ENCODE peak calls at places on chromosomes 6 and 20, in seven cellular contexts. N, I, C, J, A, D and X are unnamed samples.
A peak's percentile ranks its signal among the peaks of the same experiment; 100 is the strongest.

GRCh38 chr20:5001174-5002076 is at the start of gene SLC23A2:
- DNase-seq in N (peak; percentile 40), I (no peak), C (peak; percentile 67), J (no peak), A (peak; percentile 35), D (no peak), X (peak; percentile 68)

GRCh38 chr6:116309001-116309400 is 29.3 kb upstream of the TSPYL1 start:
- DNase-seq in N (no peak), I (no peak), C (no peak), J (no peak), A (no peak), D (no peak), X (no peak)

GRCh38 chr6:166441641-166442078 is 58.9 kb upstream of the MPC1 start:
- DNase-seq in N (no peak), I (no peak), C (no peak), J (no peak), A (no peak), D (no peak), X (no peak)

GRCh38 chr6:85911067-85911466 is 268.4 kb upstream of the SYNCRIP start:
- DNase-seq in N (no peak), I (no peak), C (no peak), J (no peak), A (no peak), D (no peak), X (no peak)

GRCh38 chr6:37940074-37940847 is 120.7 kb downstream of the ZFAND3 start:
- DNase-seq in N (peak; percentile 20), I (no peak), C (no peak), J (peak; percentile 25), A (no peak), D (peak; percentile 75), X (no peak)

GRCh38 chr20:51365670-51366069 is 176.8 kb downstream of the NFATC2 start:
- DNase-seq in N (no peak), I (no peak), C (no peak), J (no peak), A (peak; percentile 61), D (peak; percentile 92), X (no peak)

GRCh38 chr6:82954937-82955577 is 110.6 kb downstream of the UBE3D start:
- DNase-seq in N (no peak), I (no peak), C (no peak), J (no peak), A (peak; percentile 3), D (peak; percentile 91), X (no peak)

GRCh38 chr20:31717478-31717946 is 5.2 kb downstream of the BCL2L1 start:
- DNase-seq in N (no peak), I (no peak), C (no peak), J (no peak), A (no peak), D (no peak), X (peak; percentile 39)

GRCh38 chr6:168265827-168266815 is 53.5 kb downstream of the DACT2 start:
- DNase-seq in N (no peak), I (peak; percentile 39), C (no peak), J (no peak), A (no peak), D (no peak), X (no peak)

GRCh38 chr20:25000268-25000801 is 7.8 kb upstream of the APMAP start:
- DNase-seq in N (peak; percentile 69), I (peak; percentile 84), C (peak; percentile 71), J (peak; percentile 65), A (peak; percentile 57), D (peak; percentile 44), X (no peak)

GRCh38 chr6:10763006-10763405 is 15.4 kb downstream of the TMEM14B start:
- DNase-seq in N (no peak), I (no peak), C (peak; percentile 66), J (no peak), A (no peak), D (peak; percentile 82), X (no peak)

GRCh38 chr6:16755544-16755943 is 5.7 kb downstream of the ATXN1 start:
- DNase-seq in N (no peak), I (no peak), C (no peak), J (no peak), A (no peak), D (no peak), X (no peak)

GRCh38 chr6:158285321-158285960 is 26.8 kb upstream of the TULP4 start:
- DNase-seq in N (no peak), I (no peak), C (no peak), J (no peak), A (no peak), D (peak; percentile 20), X (no peak)

GRCh38 chr20:4234128-4234527 is 218.8 kb upstream of the RNF24 start:
- DNase-seq in N (peak; percentile 47), I (no peak), C (peak; percentile 65), J (no peak), A (no peak), D (peak; percentile 76), X (no peak)

GRCh38 chr20:24547967-24548366 is 78.5 kb downstream of the SYNDIG1 start:
- DNase-seq in N (no peak), I (no peak), C (no peak), J (no peak), A (no peak), D (no peak), X (no peak)

GRCh38 chr6:65299236-65299635 is 407.8 kb downstream of the EYS start:
- DNase-seq in N (no peak), I (no peak), C (no peak), J (no peak), A (no peak), D (no peak), X (no peak)

GRCh38 chr20:37430778-37431460 is 85.0 kb downstream of the SRC start:
- DNase-seq in N (no peak), I (no peak), C (no peak), J (no peak), A (no peak), D (no peak), X (no peak)

GRCh38 chr6:145015739-145016558 is 719.4 kb downstream of the EPM2A start:
- DNase-seq in N (no peak), I (no peak), C (no peak), J (no peak), A (peak; percentile 24), D (peak; percentile 97), X (peak; percentile 5)

GRCh38 chr6:166483556-166484250 is 101.0 kb upstream of the MPC1 start:
- DNase-seq in N (no peak), I (no peak), C (no peak), J (no peak), A (no peak), D (no peak), X (no peak)

GRCh38 chr20:54132612-54133433 is 41.0 kb downstream of the CYP24A1 start:
- DNase-seq in N (peak; percentile 29), I (no peak), C (no peak), J (peak; percentile 62), A (peak; percentile 41), D (peak; percentile 98), X (no peak)

GRCh38 chr20:22681591-22682248 is 97.3 kb upstream of the FOXA2 start:
- DNase-seq in N (no peak), I (no peak), C (no peak), J (no peak), A (no peak), D (no peak), X (no peak)

GRCh38 chr20:40110241-40110910 is 578.7 kb downstream of the MAFB start:
- DNase-seq in N (peak; percentile 14), I (no peak), C (no peak), J (peak; percentile 45), A (no peak), D (no peak), X (no peak)

GRCh38 chr6:156390621-156391378 is 386.4 kb upstream of the ARID1B start:
- DNase-seq in N (no peak), I (no peak), C (no peak), J (no peak), A (no peak), D (no peak), X (no peak)

GRCh38 chr6:24930386-24930785 is 5.4 kb downstream of the RIPOR2 start:
- DNase-seq in N (peak; percentile 26), I (no peak), C (no peak), J (no peak), A (no peak), D (peak; percentile 85), X (no peak)

GRCh38 chr6:63943826-63944225 is 308.2 kb downstream of the PHF3 start:
- DNase-seq in N (no peak), I (no peak), C (no peak), J (no peak), A (no peak), D (no peak), X (no peak)

GRCh38 chr6:38501931-38502330 is 137.8 kb downstream of the BTBD9 start:
- DNase-seq in N (no peak), I (no peak), C (no peak), J (no peak), A (no peak), D (no peak), X (no peak)

GRCh38 chr20:24608926-24609667 is 139.7 kb downstream of the SYNDIG1 start:
- DNase-seq in N (no peak), I (no peak), C (no peak), J (no peak), A (no peak), D (peak; percentile 13), X (no peak)

DNA sequence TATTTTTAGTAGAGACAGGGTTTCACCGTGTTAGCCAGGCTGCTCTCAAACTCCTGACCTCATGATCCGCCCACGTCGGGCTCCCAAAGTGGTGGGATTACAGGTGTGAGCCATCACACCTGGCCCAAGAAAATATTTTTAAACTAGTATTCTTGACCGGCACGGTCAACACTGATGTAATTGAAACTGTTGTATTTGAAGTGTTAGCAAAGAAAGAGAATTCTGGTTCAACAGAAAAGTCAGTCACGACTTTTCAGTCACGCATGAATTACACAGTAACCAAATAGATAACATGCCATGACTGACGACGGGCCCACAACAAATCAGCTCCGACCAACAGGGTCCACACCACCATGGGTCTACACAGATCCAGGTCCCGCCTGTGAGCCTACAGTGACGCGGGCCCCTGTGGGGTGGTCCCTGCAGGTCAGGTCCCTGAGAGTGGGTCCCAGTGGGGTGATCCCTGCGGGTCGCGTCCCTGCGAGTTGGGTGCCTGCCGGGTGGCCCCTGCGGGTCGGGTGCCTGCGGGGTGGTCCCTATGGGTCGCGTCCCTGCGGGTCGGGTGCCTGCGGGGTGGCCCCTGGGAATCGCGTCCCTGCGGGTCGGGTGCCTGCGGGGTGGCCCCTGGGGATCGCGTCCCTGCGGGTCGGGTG is 1.0 kb downstream of the GMEB2 start:
- DNase-seq in N (peak; percentile 36), I (no peak), C (peak; percentile 65), J (no peak), A (no peak), D (peak; percentile 17), X (no peak)
- TF ChIP-seq POLR2A in N (no peak), I (no peak), C (no peak), J (no peak), A (no peak), D (peak; percentile 61), X (peak; percentile 84)

GRCh38 chr6:131640576-131640975 is 3.5 kb downstream of the ENPP3 start:
- DNase-seq in N (no peak), I (no peak), C (no peak), J (no peak), A (no peak), D (no peak), X (no peak)
- TF ChIP-seq POLR2A in N (no peak), I (no peak), C (no peak), J (no peak), A (no peak), D (no peak), X (no peak)

GRCh38 chr6:110760589-110760988 is 54.7 kb downstream of the CDK19 start:
- DNase-seq in N (no peak), I (no peak), C (no peak), J (no peak), A (no peak), D (no peak), X (no peak)
- TF ChIP-seq POLR2A in N (no peak), I (no peak), C (no peak), J (no peak), A (no peak), D (no peak), X (no peak)

GRCh38 chr20:44796758-44797457 is 13.4 kb downstream of the RIMS4 start:
- DNase-seq in N (no peak), I (no peak), C (no peak), J (no peak), A (no peak), D (no peak), X (no peak)
- TF ChIP-seq POLR2A in N (no peak), I (no peak), C (no peak), J (no peak), A (no peak), D (no peak), X (no peak)